ENCODE peak calls at places on chromosomes 6 and 20, in seven cellular contexts. F, J, M, Y, W, A and L are unnamed samples.

GRCh38 chr6:137248702-137249101 is 29.5 kb upstream of the IFNGR1 start:
- DNase-seq in F (no peak), J (no peak), M (peak; percentile 54), Y (no peak), W (no peak), A (no peak), L (no peak)

GRCh38 chr6:159008656-159009288 is 8.8 kb upstream of the RSPH3 start:
- DNase-seq in F (no peak), J (no peak), M (no peak), Y (peak; percentile 29), W (peak; percentile 35), A (no peak), L (no peak)

GRCh38 chr6:5257400-5257799 is 3.4 kb downstream of the LYRM4 start:
- DNase-seq in F (no peak), J (no peak), M (no peak), Y (no peak), W (no peak), A (no peak), L (no peak)

GRCh38 chr6:155495011-155495768 is 39.6 kb upstream of the NOX3 start:
- DNase-seq in F (peak; percentile 23), J (peak; percentile 75), M (no peak), Y (no peak), W (no peak), A (peak; percentile 80), L (peak; percentile 21)

GRCh38 chr6:10112871-10113584 is 301.8 kb downstream of the TFAP2A start:
- DNase-seq in F (no peak), J (no peak), M (no peak), Y (no peak), W (peak; percentile 35), A (no peak), L (no peak)

GRCh38 chr6:8904754-8905153 is 469.4 kb upstream of the SLC35B3 start:
- DNase-seq in F (no peak), J (no peak), M (no peak), Y (peak; percentile 2), W (no peak), A (no peak), L (no peak)

GRCh38 chr20:51335329-51335841 is 207.1 kb downstream of the NFATC2 start:
- DNase-seq in F (no peak), J (no peak), M (no peak), Y (peak; percentile 84), W (no peak), A (no peak), L (no peak)

GRCh38 chr6:106360410-106360988 is at the start of gene CRYBG1:
- DNase-seq in F (no peak), J (peak; percentile 53), M (peak; percentile 82), Y (peak; percentile 38), W (peak; percentile 84), A (peak; percentile 74), L (peak; percentile 86)

GRCh38 chr6:4487538-4487937 is 288.7 kb upstream of the CDYL start:
- DNase-seq in F (no peak), J (no peak), M (peak; percentile 36), Y (peak; percentile 34), W (no peak), A (no peak), L (no peak)

GRCh38 chr6:81366970-81367369 is 385.5 kb downstream of the TENT5A start:
- DNase-seq in F (no peak), J (no peak), M (no peak), Y (no peak), W (no peak), A (no peak), L (no peak)

GRCh38 chr6:139372326-139373153 is 1.9 kb downstream of the CITED2 start:
- DNase-seq in F (no peak), J (no peak), M (no peak), Y (no peak), W (no peak), A (no peak), L (no peak)

GRCh38 chr6:168372871-168373270 is 53.3 kb upstream of the DACT2 start:
- DNase-seq in F (no peak), J (no peak), M (no peak), Y (no peak), W (no peak), A (peak; percentile 21), L (peak; percentile 22)

GRCh38 chr20:25237610-25238318 is 10.1 kb upstream of the PYGB start:
- DNase-seq in F (peak; percentile 65), J (no peak), M (peak; percentile 65), Y (peak; percentile 99), W (peak; percentile 77), A (peak; percentile 87), L (peak; percentile 51)

GRCh38 chr6:166418691-166419143 is 36.0 kb upstream of the MPC1 start:
- DNase-seq in F (no peak), J (no peak), M (no peak), Y (no peak), W (no peak), A (no peak), L (no peak)

GRCh38 chr20:22492497-22492896 is 91.9 kb downstream of the FOXA2 start:
- DNase-seq in F (no peak), J (no peak), M (no peak), Y (peak; percentile 70), W (no peak), A (no peak), L (no peak)

DNA sequence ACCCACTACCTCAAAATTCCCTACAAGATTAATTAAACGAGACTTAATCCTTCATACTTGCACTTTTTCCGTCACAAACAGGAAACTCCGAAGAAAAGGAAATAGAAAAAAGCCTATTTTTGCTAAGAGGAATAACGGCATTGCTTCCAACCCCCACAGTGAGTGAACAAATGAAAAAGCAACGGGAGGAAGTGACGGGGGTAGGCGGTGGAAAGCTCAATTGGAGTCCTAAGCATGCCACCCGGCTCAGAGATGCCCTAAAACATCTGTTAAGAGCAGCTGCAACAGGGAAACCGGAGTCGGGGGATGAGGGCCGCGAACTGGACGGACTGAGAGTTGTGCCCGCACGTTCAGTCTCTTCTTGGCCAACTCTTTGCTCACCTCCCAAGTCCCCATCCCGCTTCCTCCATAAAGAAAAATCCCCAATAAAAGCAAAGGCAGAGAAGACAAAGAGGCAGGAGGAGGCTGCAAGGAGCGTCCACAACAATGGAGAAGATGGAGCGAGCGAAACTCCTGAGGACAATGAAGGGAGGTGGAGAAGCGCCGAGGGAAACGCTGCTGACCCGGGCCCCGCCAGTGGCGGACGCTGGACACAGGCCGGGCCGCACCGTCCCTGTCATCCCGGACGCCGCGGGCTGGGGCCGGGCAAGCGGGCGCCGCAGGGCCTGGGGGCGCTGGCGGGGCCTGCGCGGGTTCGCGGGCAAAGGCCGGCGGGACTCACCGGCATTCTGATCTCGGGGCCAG is 671 bp downstream of the SEC63 start:
- DNase-seq in F (no peak), J (peak; percentile 47), M (peak; percentile 61), Y (peak; percentile 33), W (peak; percentile 57), A (peak; percentile 76), L (peak; percentile 66)
- TF ChIP-seq POLR2A in F (no peak), J (no peak), M (peak; percentile 13), Y (no peak), W (no peak), A (no peak), L (no peak)

DNA sequence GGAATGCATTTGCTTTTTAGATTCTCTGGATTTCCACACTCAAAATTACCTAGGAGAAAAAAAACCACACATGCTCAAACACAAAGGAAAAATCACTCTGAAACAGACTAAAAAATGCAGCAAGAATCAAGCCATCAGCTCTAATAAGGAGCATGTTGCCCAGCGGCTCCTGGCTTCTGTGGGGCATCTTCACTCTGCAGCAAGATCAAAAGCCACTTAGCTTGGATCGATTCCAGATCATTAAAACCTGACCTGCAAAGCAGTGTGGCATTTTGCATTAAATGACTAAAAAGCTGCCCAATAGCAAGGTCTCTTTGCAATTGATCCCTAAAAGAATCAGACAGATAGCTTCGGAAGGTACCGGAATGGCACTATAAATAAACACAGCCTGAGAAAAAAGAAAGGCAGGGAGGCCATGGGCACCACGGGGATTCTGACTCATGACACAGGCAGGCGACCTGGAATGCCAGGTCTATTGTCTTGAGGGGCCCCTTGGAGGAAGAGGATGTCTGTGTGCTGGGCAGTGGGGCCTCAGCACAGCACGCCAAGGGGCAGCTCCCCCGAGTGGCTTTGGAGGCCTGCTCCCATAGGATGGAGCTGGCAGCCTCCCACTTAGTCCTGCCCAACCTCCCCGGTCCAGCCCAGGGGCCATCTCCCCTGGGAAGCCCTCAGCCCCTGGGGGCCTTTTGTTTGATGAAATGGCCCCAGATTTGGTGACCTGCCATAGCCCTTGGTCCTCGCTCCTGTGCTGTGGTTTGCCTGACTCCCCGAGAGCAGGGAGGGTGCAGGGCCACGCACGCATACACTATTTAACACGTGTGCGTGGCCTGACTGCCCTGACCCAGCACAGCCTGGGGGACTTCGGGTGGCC is 7.6 kb downstream of the LEMD2 start:
- DNase-seq in F (no peak), J (no peak), M (no peak), Y (peak; percentile 59), W (no peak), A (no peak), L (no peak)
- TF ChIP-seq EP300 in F (no peak), J (no peak), M (no peak), Y (no peak), W (no peak), A (no peak), L (no peak)

GRCh38 chr6:117494694-117495318 is 12.3 kb downstream of the DCBLD1 start:
- DNase-seq in F (no peak), J (no peak), M (no peak), Y (peak; percentile 44), W (no peak), A (no peak), L (no peak)

GRCh38 chr6:117495873-117496272 is 13.4 kb downstream of the DCBLD1 start:
- DNase-seq in F (no peak), J (no peak), M (no peak), Y (no peak), W (no peak), A (no peak), L (no peak)

GRCh38 chr6:117496383-117496990 is 14.0 kb downstream of the DCBLD1 start:
- DNase-seq in F (no peak), J (no peak), M (no peak), Y (no peak), W (no peak), A (no peak), L (no peak)

GRCh38 chr6:117494283-117494682 is 11.8 kb downstream of the DCBLD1 start:
- DNase-seq in F (no peak), J (no peak), M (no peak), Y (no peak), W (no peak), A (no peak), L (no peak)

GRCh38 chr6:117495425-117495824 is 13.0 kb downstream of the DCBLD1 start:
- DNase-seq in F (no peak), J (no peak), M (no peak), Y (no peak), W (no peak), A (no peak), L (no peak)
- H3K4me1 ChIP-seq in F (no peaks in the 10 kb centered on the region), J (no peaks in the 10 kb centered on the region), M (peaks cover 40% of the 10 kb centered on the region), Y (peaks cover 94% of the 10 kb centered on the region), W (no peaks in the 10 kb centered on the region), A (no peaks in the 10 kb centered on the region), L (no peaks in the 10 kb centered on the region)

DNA sequence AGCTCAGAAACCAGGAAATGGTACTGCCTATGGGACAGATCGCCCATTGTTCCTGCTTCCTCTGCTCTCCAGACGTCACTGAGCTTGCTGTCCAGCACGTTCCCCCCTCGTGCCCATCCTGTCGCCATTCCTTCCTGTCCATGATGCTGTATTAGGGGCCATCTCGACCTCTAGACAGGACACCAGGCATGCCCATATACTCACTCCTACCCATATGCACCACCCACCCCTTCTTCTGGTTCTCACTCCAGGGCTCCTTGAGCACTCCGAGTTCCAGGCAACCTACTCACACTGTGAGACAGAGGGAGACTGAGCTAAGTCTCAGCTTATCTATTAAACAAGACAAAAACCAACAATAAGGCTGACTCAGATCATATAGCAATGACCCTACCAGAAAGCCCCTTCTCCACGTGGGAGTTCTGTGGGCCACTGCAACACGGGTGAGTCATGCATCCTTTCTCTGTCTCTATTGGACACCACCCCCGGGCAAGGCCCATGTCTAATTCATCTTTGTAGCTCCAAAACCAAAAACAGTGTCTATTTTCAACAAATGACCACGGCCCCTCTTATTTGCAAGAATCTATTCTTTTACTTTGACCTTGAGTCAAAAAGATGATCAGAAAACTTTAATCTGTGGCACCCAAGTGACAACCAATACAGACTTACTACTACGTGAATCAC is 65.7 kb downstream of the PSMG4 start:
- DNase-seq in F (no peak), J (no peak), M (peak; percentile 47), Y (peak; percentile 73), W (peak; percentile 92), A (no peak), L (no peak)
- TF ChIP-seq POLR2A in F (no peak), J (no peak), M (no peak), Y (no peak), W (no peak), A (no peak), L (no peak)